ENCODE peak calls at places on chromosomes 7 and 10, in six cellular contexts. J, O, H, U, E and C are unnamed samples.

GRCh38 chr10:30750971-30751677 is 121.6 kb upstream of the LYZL2 start:
- DNase-seq in J (no peak), O (no peak), H (no peak), U (no peak), E (no peak), C (no peak)

GRCh38 chr10:130242483-130242882 is 106.3 kb downstream of the GLRX3 start:
- DNase-seq in J (no peak), O (no peak), H (peak), U (no peak), E (no peak), C (no peak)

GRCh38 chr7:123749537-123749857 is 694 bp upstream of the WASL start:
- DNase-seq in J (no peak), O (no peak), H (no peak), U (peak), E (no peak), C (no peak)

GRCh38 chr10:131141645-131142445 is 169.7 kb downstream of the TCERG1L start:
- DNase-seq in J (no peak), O (no peak), H (no peak), U (no peak), E (no peak), C (no peak)

GRCh38 chr7:129338450-129338849 is 95.8 kb upstream of the STRIP2 start:
- DNase-seq in J (no peak), O (no peak), H (no peak), U (no peak), E (no peak), C (no peak)

GRCh38 chr7:106092204-106092603 is 19.9 kb downstream of the SYPL1 start:
- DNase-seq in J (no peak), O (no peak), H (no peak), U (no peak), E (no peak), C (no peak)

GRCh38 chr7:102425639-102426267 is 7.6 kb upstream of the ORAI2 start:
- DNase-seq in J (no peak), O (peak), H (peak), U (no peak), E (no peak), C (no peak)

GRCh38 chr7:132183822-132184380 is 392.4 kb downstream of the PLXNA4 start:
- DNase-seq in J (no peak), O (no peak), H (no peak), U (no peak), E (no peak), C (peak)

GRCh38 chr10:127216786-127217185 is 20.4 kb upstream of the INSYN2A start:
- DNase-seq in J (no peak), O (no peak), H (no peak), U (no peak), E (no peak), C (no peak)

GRCh38 chr7:43649755-43650274 is 66.9 kb downstream of the STK17A start:
- DNase-seq in J (no peak), O (peak), H (no peak), U (no peak), E (no peak), C (no peak)

GRCh38 chr7:51233375-51233774 is 83.2 kb downstream of the COBL start:
- DNase-seq in J (no peak), O (no peak), H (no peak), U (no peak), E (no peak), C (no peak)

GRCh38 chr7:73668103-73668937 is 689 bp downstream of the VPS37D start:
- DNase-seq in J (no peak), O (no peak), H (no peak), U (peak), E (no peak), C (no peak)

GRCh38 chr7:81857385-81857784 is 87.5 kb upstream of the HGF start:
- DNase-seq in J (no peak), O (no peak), H (no peak), U (no peak), E (no peak), C (no peak)

GRCh38 chr10:128064615-128065580 is 61.3 kb downstream of the MKI67 start:
- DNase-seq in J (peak), O (peak), H (no peak), U (no peak), E (no peak), C (peak)

GRCh38 chr7:129767120-129768011 is 155.8 kb downstream of the NRF1 start:
- DNase-seq in J (no peak), O (no peak), H (no peak), U (no peak), E (no peak), C (no peak)

GRCh38 chr7:99372275-99373085 is 2.0 kb upstream of the ARPC1B start:
- DNase-seq in J (no peak), O (peak), H (peak), U (no peak), E (no peak), C (peak)

GRCh38 chr7:156257904-156258303 is 382.7 kb upstream of the RNF32 start:
- DNase-seq in J (no peak), O (no peak), H (no peak), U (no peak), E (no peak), C (no peak)

GRCh38 chr7:135512135-135512887 is 2.4 kb upstream of the CNOT4 start:
- DNase-seq in J (no peak), O (no peak), H (no peak), U (peak), E (no peak), C (no peak)

GRCh38 chr10:75773139-75773801 is 341.8 kb downstream of the LRMDA start:
- DNase-seq in J (no peak), O (no peak), H (peak), U (peak), E (no peak), C (no peak)

GRCh38 chr7:69932034-69932628 is 333.9 kb downstream of the AUTS2 start:
- DNase-seq in J (no peak), O (no peak), H (no peak), U (peak), E (no peak), C (no peak)

GRCh38 chr7:38932509-38933168 is 23.6 kb upstream of the VPS41 start:
- DNase-seq in J (peak), O (peak), H (peak), U (peak), E (peak), C (no peak)

GRCh38 chr7:27112960-27113949 is 10.8 kb upstream of the HOXA2 start:
- DNase-seq in J (no peak), O (peak), H (no peak), U (peak), E (no peak), C (peak)

GRCh38 chr10:93352638-93353383 is 129.3 kb downstream of the MYOF start:
- DNase-seq in J (no peak), O (no peak), H (no peak), U (peak), E (no peak), C (no peak)

GRCh38 chr7:99461221-99461620 is 4.7 kb downstream of the ATP5MF start:
- DNase-seq in J (no peak), O (no peak), H (no peak), U (no peak), E (no peak), C (no peak)

GRCh38 chr10:132345345-132345744 is 13.4 kb downstream of the LRRC27 start:
- DNase-seq in J (no peak), O (no peak), H (no peak), U (no peak), E (no peak), C (peak)

GRCh38 chr10:25102423-25102822 is 72.4 kb upstream of the GPR158 start:
- DNase-seq in J (no peak), O (no peak), H (no peak), U (no peak), E (no peak), C (no peak)

GRCh38 chr7:25732771-25733217 is 419.2 kb upstream of the NFE2L3 start:
- DNase-seq in J (no peak), O (no peak), H (no peak), U (no peak), E (peak), C (no peak)

GRCh38 chr10:111429288-111430028 is 352.6 kb downstream of the ADRA2A start:
- DNase-seq in J (no peak), O (no peak), H (no peak), U (no peak), E (no peak), C (no peak)

GRCh38 chr7:114086906-114087651 is 168.3 kb upstream of the PPP1R3A start:
- DNase-seq in J (no peak), O (peak), H (no peak), U (peak), E (no peak), C (peak)

GRCh38 chr7:128056901-128057300 is 25.7 kb upstream of the LRRC4 start:
- DNase-seq in J (no peak), O (no peak), H (no peak), U (no peak), E (no peak), C (no peak)

GRCh38 chr7:52639126-52639525 is 396.3 kb upstream of the POM121L12 start:
- DNase-seq in J (no peak), O (no peak), H (no peak), U (no peak), E (peak), C (no peak)

GRCh38 chr10:5561704-5562645 is 37.2 kb downstream of the CALML3 start:
- DNase-seq in J (peak), O (no peak), H (peak), U (no peak), E (no peak), C (peak)

GRCh38 chr7:114650491-114650890 is 235.9 kb downstream of the FOXP2 start:
- DNase-seq in J (no peak), O (no peak), H (no peak), U (no peak), E (no peak), C (no peak)

GRCh38 chr10:116809528-116810500 is 39.5 kb upstream of the ENO4 start:
- DNase-seq in J (no peak), O (peak), H (peak), U (peak), E (no peak), C (peak)

GRCh38 chr10:125843603-125844329 is 20.4 kb downstream of the BCCIP start:
- DNase-seq in J (no peak), O (no peak), H (no peak), U (no peak), E (no peak), C (no peak)

GRCh38 chr7:110801502-110801901 is 289.4 kb upstream of the LRRN3 start:
- DNase-seq in J (no peak), O (no peak), H (no peak), U (no peak), E (no peak), C (no peak)

DNA sequence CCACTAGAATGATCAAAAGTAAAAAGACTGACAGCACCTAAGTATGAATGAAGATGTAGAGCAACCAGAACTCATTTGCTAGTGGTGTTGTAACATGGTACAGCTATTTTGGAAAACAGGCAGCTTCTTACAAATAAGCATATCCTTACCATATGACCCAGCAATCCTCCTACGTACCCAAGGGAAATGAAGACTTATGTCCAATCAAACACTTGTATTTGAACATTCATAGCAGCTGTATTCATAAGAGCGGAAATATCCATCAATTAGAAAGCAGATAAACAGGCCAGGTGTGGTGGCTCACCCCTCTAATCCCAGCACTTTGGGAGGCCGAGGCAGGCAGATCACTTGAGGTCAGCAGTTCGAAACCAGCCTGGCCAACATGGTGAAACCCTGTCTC is 53.0 kb downstream of the KLRG2 start:
- DNase-seq in J (no peak), O (no peak), H (no peak), U (no peak), E (no peak), C (no peak)
- H3K27ac ChIP-seq in J (no peak), O (no peak), H (no peak), U (no peak), E (no peak), C (no peak)

DNA sequence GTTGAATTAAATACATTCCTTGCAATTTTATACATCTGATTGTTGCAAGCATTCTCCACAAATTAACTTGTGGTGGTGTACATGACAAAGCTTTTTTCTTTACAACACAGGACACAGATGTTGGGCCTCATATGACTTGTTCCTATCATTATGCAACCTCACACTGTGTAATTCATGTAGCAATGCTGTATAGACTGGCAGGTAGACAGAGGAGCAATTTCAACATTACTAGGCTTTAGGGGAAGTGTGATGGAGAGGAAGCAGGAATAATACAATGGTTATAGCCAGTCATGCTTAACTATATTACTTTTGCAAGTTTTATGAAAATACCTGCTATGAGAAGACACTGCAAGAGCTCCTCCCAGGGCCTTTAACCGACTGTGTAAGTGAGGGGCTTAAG is 832.1 kb downstream of the CNTNAP2 start:
- DNase-seq in J (no peak), O (no peak), H (no peak), U (no peak), E (no peak), C (no peak)
- TF ChIP-seq EP300 in J (no peak), O (no peak), H (no peak), U (no peak), E (no peak), C (no peak)

DNA sequence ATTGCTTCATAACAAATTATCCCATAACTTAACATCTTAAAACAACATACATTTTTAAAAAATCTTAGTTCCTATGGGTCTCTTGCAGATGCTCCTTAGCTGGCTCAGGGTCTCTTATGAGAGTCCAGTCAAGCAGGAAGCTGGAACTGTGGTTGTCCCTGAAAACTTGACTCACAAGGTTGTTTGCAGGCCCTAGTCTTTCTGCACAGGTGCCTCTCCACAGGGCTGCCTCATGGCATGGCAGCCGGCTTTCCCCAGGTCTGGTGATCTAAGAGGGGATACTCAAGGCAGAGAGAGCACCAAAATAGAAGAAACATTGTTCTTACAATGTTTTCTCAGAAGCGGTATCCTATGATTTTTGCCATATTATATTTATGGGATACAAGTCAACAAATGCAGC is 127.1 kb downstream of the CDK14 start:
- DNase-seq in J (no peak), O (no peak), H (no peak), U (no peak), E (no peak), C (no peak)
- H3K27ac ChIP-seq in J (no peak), O (no peak), H (no peak), U (no peak), E (no peak), C (no peak)

GRCh38 chr7:142772051-142772450 is 1.3 kb downstream of the PRSS2 start:
- DNase-seq in J (no peak), O (no peak), H (no peak), U (no peak), E (no peak), C (no peak)

GRCh38 chr7:142773230-142773629 is 2.5 kb downstream of the PRSS2 start:
- DNase-seq in J (no peak), O (no peak), H (no peak), U (no peak), E (no peak), C (no peak)

GRCh38 chr7:142773937-142774744 is 3.4 kb downstream of the PRSS2 start:
- DNase-seq in J (no peak), O (no peak), H (no peak), U (no peak), E (no peak), C (no peak)

GRCh38 chr7:142770720-142771352 is at the start of gene PRSS2:
- DNase-seq in J (no peak), O (no peak), H (no peak), U (no peak), E (no peak), C (no peak)

GRCh38 chr7:142771353-142771723 is 568 bp downstream of the PRSS2 start:
- DNase-seq in J (no peak), O (no peak), H (no peak), U (no peak), E (no peak), C (no peak)
- TF ChIP-seq EP300 in J (no peak), O (no peak), H (no peak), U (no peak), E (no peak), C (no peak)

DNA sequence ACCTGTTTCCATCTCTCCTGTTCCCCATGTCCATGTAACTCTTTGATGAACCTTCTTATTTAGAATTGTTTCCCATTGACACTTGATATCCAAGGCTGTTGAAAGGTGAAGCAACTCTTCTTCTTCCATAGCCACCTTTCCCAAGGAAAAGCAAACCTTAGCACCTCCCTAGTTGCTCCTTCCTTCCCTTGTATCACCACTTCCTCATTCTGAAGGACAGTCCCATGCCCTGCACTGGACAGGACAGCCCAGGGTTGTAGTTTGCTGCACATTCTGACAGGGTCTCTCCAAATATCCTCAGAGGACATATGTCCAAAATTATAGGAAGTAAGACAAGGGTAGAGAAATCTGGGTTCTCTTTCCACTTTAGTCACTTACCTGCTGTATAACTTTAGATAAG is 6.2 kb downstream of the CUZD1 start:
- DNase-seq in J (no peak), O (no peak), H (no peak), U (no peak), E (no peak), C (no peak)
- H3K27ac ChIP-seq in J (no peak), O (no peak), H (no peak), U (no peak), E (no peak), C (no peak)

GRCh38 chr7:3154881-3155494 is 111.3 kb upstream of the CARD11 start:
- DNase-seq in J (no peak), O (peak), H (peak), U (peak), E (no peak), C (peak)
- TF ChIP-seq EP300 in J (no peak), O (no peak), H (no peak), U (no peak), E (no peak), C (no peak)